ENCODE peak calls at places on chromosomes 16 and 17, in nine cellular contexts. J is ovary, B is esophagus squamous epithelium, Y is uterus, C is A549, O is breast epithelium, K is heart left ventricle, N is K562, Q is tibial nerve. T is an unnamed sample. For H3K9me3 and H3K4me1, the result is how much of the 10 kb centered on the place peaks cover.

GRCh38 chr16:20844054-20844453 is 37.7 kb downstream of the REXO5 start:
- DNase-seq in N (no peak), O (no peak), K (no peak), C (no peak), Y (no peak), J (no peak), Q (no peak), B (no peak), T (no peak)

GRCh38 chr16:79994413-79994812 is 393.9 kb upstream of the MAF start:
- DNase-seq in O (no peak), Y (no peak), N (no peak), Q (no peak), J (no peak), B (no peak), K (no peak), C (no peak), T (no peak)

GRCh38 chr16:17983114-17983513 is 353.4 kb downstream of the NPIPA8 start:
- DNase-seq in N (no peak), O (no peak), B (no peak), Y (no peak), C (no peak), Q (no peak), J (no peak), K (no peak), T (no peak)

GRCh38 chr17:63704836-63705235 is 4.9 kb upstream of the LIMD2 start:
- DNase-seq in C (no peak), J (no peak), Y (no peak), N (no peak), O (no peak), B (no peak), Q (no peak), K (no peak), T (no peak)

GRCh38 chr17:40264458-40265185 is 23.1 kb upstream of the CDC6 start:
- DNase-seq in O (no peak), C (no peak), Y (no peak), Q (no peak), J (no peak), K (no peak), B (no peak), N (no peak), T (no peak)

GRCh38 chr17:64694207-64694606 is 32.1 kb upstream of the SMURF2 start:
- DNase-seq in J (no peak), B (no peak), O (peak), C (peak), Y (peak), K (peak), N (no peak), Q (no peak), T (peak)

GRCh38 chr17:263271-263670 is 81.8 kb upstream of the DOC2B start:
- DNase-seq in Q (no peak), O (peak), B (no peak), K (no peak), Y (peak), N (no peak), J (no peak), C (no peak), T (no peak)

GRCh38 chr17:50634123-50634914 is at the start of gene ABCC3:
- DNase-seq in O (peak), J (peak), K (no peak), Y (no peak), B (no peak), N (no peak), Q (no peak), C (peak), T (peak)

GRCh38 chr17:59707971-59708425 is 544 bp downstream of the VMP1 start:
- DNase-seq in Y (no peak), B (no peak), K (no peak), J (no peak), O (no peak), C (no peak), N (no peak), Q (no peak), T (no peak)

GRCh38 chr17:44444735-44445105 is 55.3 kb upstream of the ITGA2B start:
- DNase-seq in J (no peak), B (no peak), Y (no peak), C (peak), N (no peak), Q (no peak), K (no peak), O (no peak), T (no peak)

GRCh38 chr17:73284339-73284738 is 22.7 kb upstream of the CPSF4L start:
- DNase-seq in Q (no peak), C (no peak), B (no peak), O (no peak), N (no peak), J (no peak), Y (no peak), K (no peak), T (no peak)

GRCh38 chr17:29565643-29566472 is 979 bp downstream of the ABHD15 start:
- DNase-seq in O (no peak), Q (peak), C (peak), J (peak), K (no peak), B (no peak), N (no peak), Y (no peak), T (peak)

GRCh38 chr17:75508122-75508719 is 7.1 kb downstream of the CASKIN2 start:
- DNase-seq in Q (no peak), Y (no peak), O (no peak), N (no peak), K (no peak), C (no peak), J (no peak), B (no peak), T (no peak)

GRCh38 chr17:352421-353212 is at the start of gene RPH3AL:
- DNase-seq in Q (no peak), C (peak), J (peak), N (no peak), O (peak), K (peak), Y (no peak), B (no peak), T (peak)

GRCh38 chr17:18079543-18079942 is 8.2 kb upstream of the DRG2 start:
- DNase-seq in N (no peak), C (no peak), J (no peak), K (no peak), B (no peak), O (no peak), Y (no peak), Q (no peak), T (no peak)

GRCh38 chr16:3289998-3290673 is 6.8 kb downstream of the ZNF263 start:
- DNase-seq in K (no peak), Q (no peak), B (no peak), Y (no peak), C (peak), O (no peak), J (no peak), N (no peak), T (no peak)

GRCh38 chr16:3295209-3295608 is 10.0 kb downstream of the TIGD7 start:
- DNase-seq in Y (no peak), Q (no peak), J (no peak), K (no peak), C (no peak), B (no peak), N (no peak), O (no peak), T (no peak)

GRCh38 chr16:3292604-3293003 is 9.3 kb downstream of the ZNF263 start:
- DNase-seq in K (no peak), Q (no peak), B (no peak), O (no peak), J (no peak), N (no peak), C (no peak), Y (no peak), T (no peak)

GRCh38 chr16:3295783-3296182 is 9.4 kb downstream of the TIGD7 start:
- DNase-seq in K (no peak), Q (no peak), N (no peak), C (no peak), O (no peak), B (no peak), J (no peak), Y (no peak), T (no peak)
- H3K9me3 ChIP-seq in K (half or more), Q (under half), N (under half), C (half or more), O (half or more), B (half or more), J (under half), Y (half or more), T (under half)

GRCh38 chr17:82237746-82238561 is 9.1 kb downstream of the SLC16A3 start:
- DNase-seq in J (peak), B (no peak), K (no peak), Y (peak), O (no peak), C (no peak), Q (no peak), N (no peak), T (no peak)
- TF ChIP-seq POLR2A in J (no peak), B (no peak), K (no peak), Y (no peak), O (no peak), C (no peak), Q (no peak), N (no peak), T (no peak)

GRCh38 chr17:77461277-77462057 is 320.7 kb downstream of the SEC14L1 start:
- DNase-seq in K (no peak), O (no peak), B (no peak), J (no peak), N (no peak), Y (no peak), C (no peak), Q (no peak), T (no peak)

GRCh38 chr17:77460514-77461046 is 319.8 kb downstream of the SEC14L1 start:
- DNase-seq in Y (no peak), K (no peak), N (no peak), O (no peak), C (no peak), B (no peak), Q (no peak), J (no peak), T (no peak)

GRCh38 chr17:77464988-77465357 is 324.2 kb downstream of the SEC14L1 start:
- DNase-seq in Q (no peak), O (no peak), J (no peak), K (no peak), B (no peak), N (no peak), C (no peak), Y (no peak), T (no peak)

GRCh38 chr17:77462553-77463497 is 322.1 kb downstream of the SEC14L1 start:
- DNase-seq in N (no peak), O (no peak), Q (no peak), B (no peak), C (no peak), Y (no peak), J (no peak), K (no peak), T (no peak)

DNA sequence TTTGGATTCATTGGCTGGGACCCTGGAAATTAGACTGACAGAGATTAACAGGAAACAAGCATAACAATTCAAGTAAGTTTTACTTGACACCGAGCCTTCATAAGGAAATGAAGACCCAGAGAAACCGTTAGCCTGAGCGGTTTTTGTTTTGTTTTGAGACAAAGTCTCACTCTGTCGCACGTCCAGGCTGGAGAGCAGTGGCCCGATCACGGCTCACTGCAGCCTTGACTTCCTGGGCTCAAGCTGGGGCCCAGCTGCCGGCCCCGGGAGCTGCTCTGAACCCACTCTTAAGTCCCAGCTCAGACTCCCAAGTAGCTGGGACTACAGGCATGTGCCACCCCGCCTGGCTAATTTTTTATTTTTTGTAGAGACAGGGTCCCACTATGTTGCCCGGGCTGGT is 321.3 kb downstream of the SEC14L1 start:
- DNase-seq in B (no peak), O (no peak), C (no peak), J (no peak), N (no peak), Q (no peak), K (no peak), Y (no peak), T (no peak)
- H3K4me1 ChIP-seq in B (half or more), O (under half), C (under half), J (under half), N (under half), Q (half or more), K (under half), Y (under half), T (under half)

DNA sequence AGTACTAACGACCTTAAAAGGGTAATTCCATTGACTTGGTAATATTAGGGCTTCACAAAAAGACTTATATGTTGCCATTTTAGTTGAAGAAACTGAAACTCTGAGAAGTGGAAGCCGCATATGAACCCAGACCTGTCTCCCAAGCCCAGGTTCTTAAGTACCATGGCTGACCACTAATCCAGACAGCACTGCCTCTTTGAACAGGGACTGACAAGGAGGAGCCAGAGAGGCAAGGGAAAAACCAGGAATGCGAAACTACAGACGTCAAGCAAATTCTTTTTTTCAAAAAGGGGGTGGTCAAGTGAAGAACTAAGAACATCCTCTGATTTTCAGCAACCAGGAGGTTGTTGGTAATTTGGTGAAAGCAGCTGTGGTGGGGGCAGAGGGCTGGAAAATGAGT is 15.2 kb downstream of the CYB5D1 start:
- DNase-seq in Y (no peak), J (no peak), N (no peak), O (peak), B (no peak), C (no peak), K (no peak), Q (no peak), T (no peak)
- H3K9me3 ChIP-seq in Y (under half), J (under half), N (under half), O (under half), B (under half), C (under half), K (under half), Q (under half), T (under half)

T was measured in prostate gland.